ENCODE peak calls at places on chromosome 4, in eight cellular contexts. Y is endothelial cell of umbilical vein, H is GM12878, D is breast epithelium, C is stomach, M is HCT116, X is H1, L is transverse colon. W is an unnamed sample. For H3K4me1, the result is how much of the 10 kb centered on the place peaks cover.

GRCh38 chr4:165464813-165465381 is 86.1 kb downstream of the CPE start:
- DNase-seq in L (no peak), X (no peak), D (no peak), Y (peak), M (no peak), H (no peak), C (no peak), W (no peak)

GRCh38 chr4:82430193-82431025 is at the start of the genes ENOPH1 and HNRNPDL:
- DNase-seq in M (peak), D (peak), Y (peak), X (peak), L (peak), H (peak), C (peak), W (peak)

GRCh38 chr4:16745009-16745408 is 153.4 kb downstream of the LDB2 start:
- DNase-seq in X (no peak), Y (no peak), L (no peak), H (no peak), M (no peak), C (no peak), D (no peak), W (no peak)

GRCh38 chr4:8725845-8726244 is 133.3 kb downstream of the CPZ start:
- DNase-seq in Y (no peak), D (no peak), X (no peak), L (no peak), C (peak), H (no peak), M (no peak), W (peak)

GRCh38 chr4:140609548-140610425 is 41.0 kb upstream of the UCP1 start:
- DNase-seq in C (no peak), Y (peak), L (no peak), D (no peak), H (peak), M (peak), X (no peak), W (no peak)

GRCh38 chr4:7206856-7207567 is 14.7 kb downstream of the SORCS2 start:
- DNase-seq in X (no peak), H (no peak), D (peak), Y (peak), M (no peak), L (peak), C (peak), W (peak)

GRCh38 chr4:129344058-129344457 is 248.1 kb downstream of the C4orf33 start:
- DNase-seq in Y (peak), C (no peak), X (no peak), L (peak), H (no peak), M (peak), D (no peak), W (no peak)

GRCh38 chr4:83358410-83358809 is 23.8 kb upstream of the HPSE start:
- DNase-seq in Y (peak), X (no peak), M (no peak), H (no peak), C (no peak), D (no peak), L (no peak), W (no peak)

GRCh38 chr4:43765514-43765913 is 683.1 kb downstream of the KCTD8 start:
- DNase-seq in C (no peak), H (no peak), Y (no peak), L (no peak), M (no peak), X (no peak), D (no peak), W (no peak)

GRCh38 chr4:55635760-55636621 is at the start of gene NMU:
- DNase-seq in M (peak), X (no peak), Y (peak), L (peak), H (no peak), D (no peak), C (peak), W (no peak)

GRCh38 chr4:44016582-44017421 is 431.8 kb downstream of the KCTD8 start:
- DNase-seq in X (no peak), H (no peak), D (no peak), Y (no peak), L (no peak), M (no peak), C (no peak), W (no peak)

GRCh38 chr4:150038335-150039076 is 39.7 kb upstream of the DCLK2 start:
- DNase-seq in Y (no peak), L (no peak), M (no peak), D (no peak), H (peak), X (no peak), C (no peak), W (no peak)

GRCh38 chr4:125801924-125802323 is 487.2 kb downstream of the FAT4 start:
- DNase-seq in Y (no peak), C (no peak), M (no peak), X (no peak), D (no peak), H (no peak), L (no peak), W (no peak)

GRCh38 chr4:79913581-79913980 is 159.4 kb downstream of the ANTXR2 start:
- DNase-seq in H (no peak), L (no peak), D (no peak), Y (no peak), C (no peak), M (no peak), X (no peak), W (no peak)

GRCh38 chr4:26223160-26223559 is 97.7 kb upstream of the RBPJ start:
- DNase-seq in Y (no peak), D (no peak), H (no peak), X (no peak), C (no peak), L (no peak), M (no peak), W (no peak)

GRCh38 chr4:111399523-111400135 is 745.6 kb upstream of the FAM241A start:
- DNase-seq in Y (no peak), C (no peak), L (no peak), X (no peak), H (no peak), D (no peak), M (no peak), W (no peak)

GRCh38 chr4:98744372-98745150 is 86.2 kb upstream of the TSPAN5 start:
- DNase-seq in M (no peak), D (no peak), H (no peak), X (no peak), L (no peak), C (no peak), Y (peak), W (no peak)

GRCh38 chr4:2484169-2484568 is 15.3 kb downstream of the RNF4 start:
- DNase-seq in H (no peak), M (no peak), C (no peak), X (no peak), Y (no peak), D (no peak), L (no peak), W (no peak)

GRCh38 chr4:152516156-152516555 is 19.7 kb downstream of the FBXW7 start:
- DNase-seq in H (no peak), X (no peak), C (no peak), D (no peak), M (no peak), Y (no peak), L (no peak), W (no peak)

GRCh38 chr4:3071811-3072210 is 2.5 kb downstream of the HTT-AS start:
- DNase-seq in H (no peak), M (no peak), Y (no peak), X (no peak), C (no peak), L (no peak), D (no peak), W (no peak)

GRCh38 chr4:24007740-24008348 is 118.0 kb upstream of the PPARGC1A start:
- DNase-seq in H (no peak), M (no peak), D (no peak), L (no peak), Y (no peak), C (no peak), X (no peak), W (no peak)

GRCh38 chr4:42352049-42352448 is 45.2 kb upstream of the SHISA3 start:
- DNase-seq in H (no peak), L (no peak), C (no peak), D (no peak), X (no peak), M (no peak), Y (no peak), W (no peak)

GRCh38 chr4:25817059-25817681 is 45.6 kb downstream of the SEL1L3 start:
- DNase-seq in C (no peak), M (no peak), L (no peak), Y (no peak), X (no peak), H (no peak), D (no peak), W (no peak)

GRCh38 chr4:151432654-151433053 is 23.7 kb downstream of the FHIP1A start:
- DNase-seq in H (no peak), D (no peak), X (no peak), Y (no peak), L (no peak), M (no peak), C (no peak), W (no peak)
- H3K4me1 ChIP-seq in H (under half), D (under half), X (under half), Y (under half), L (under half), M (under half), C (under half), W (under half)

DNA sequence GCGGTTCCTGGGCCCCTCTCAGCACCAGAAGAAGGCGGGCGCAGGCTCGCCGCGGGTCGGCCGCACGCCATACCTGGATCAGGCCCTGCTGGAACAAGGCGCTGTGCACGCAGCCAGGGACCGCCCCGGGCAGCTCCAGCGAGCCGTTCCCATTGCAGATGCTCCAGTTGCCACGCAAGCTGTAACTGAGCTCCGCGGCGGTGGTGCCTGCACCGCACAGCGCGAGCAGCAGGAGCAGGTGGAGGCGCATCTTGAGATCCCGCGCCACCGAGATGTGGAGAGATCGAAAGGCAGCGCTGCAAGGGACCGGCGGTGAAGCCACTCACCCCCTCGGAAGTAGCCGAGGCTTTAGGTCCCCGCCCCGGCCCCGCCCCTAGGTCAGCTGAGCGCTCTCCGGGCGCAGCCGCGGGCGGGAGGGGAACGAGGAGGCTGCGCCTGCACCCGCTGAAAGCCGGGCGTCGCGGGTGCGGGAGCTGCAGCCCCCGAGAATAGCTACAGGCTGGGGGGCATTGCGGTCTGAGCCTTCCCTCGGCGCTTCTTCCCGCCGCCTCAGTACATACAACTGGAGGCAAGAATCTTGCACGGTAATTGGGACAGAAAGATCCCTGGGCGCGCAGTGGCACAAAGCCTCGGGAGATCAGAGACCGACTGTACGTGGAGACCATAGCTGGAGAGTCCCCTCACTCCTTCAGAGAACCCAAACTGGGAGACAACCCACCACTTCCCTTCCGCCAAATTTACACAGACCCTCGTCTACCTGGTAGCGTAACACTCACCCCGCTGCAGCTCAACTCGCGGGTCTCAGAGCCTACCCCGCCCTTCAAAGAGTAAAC is at the start of gene MANBA:
- DNase-seq in C (peak), M (peak), L (peak), H (no peak), Y (peak), D (peak), X (peak), W (peak)
- TF ChIP-seq POLR2A in C (no peak), M (peak), L (peak), H (peak), Y (peak), D (no peak), X (peak), W (no peak)

DNA sequence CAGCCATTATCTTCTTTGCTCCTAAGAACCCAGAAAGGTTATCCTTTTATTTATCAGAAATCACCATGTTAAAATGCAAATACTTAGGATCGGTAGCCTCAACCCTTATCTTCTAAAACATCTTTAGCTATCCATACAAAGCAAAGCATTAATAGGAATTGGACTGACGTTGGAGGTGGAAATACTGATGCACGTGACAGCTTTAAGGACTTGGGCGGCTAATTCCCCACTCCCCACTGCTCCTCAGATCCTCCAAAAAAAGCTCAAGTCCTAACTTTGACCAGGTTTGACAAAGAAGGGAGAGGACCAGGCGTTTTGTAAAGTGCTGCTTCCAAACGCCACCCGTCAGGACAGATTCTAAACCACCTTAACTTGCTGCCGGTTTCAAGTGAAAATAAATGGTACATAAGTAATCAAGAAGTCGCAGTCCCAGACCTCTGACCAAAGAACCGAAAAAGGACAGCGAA is 496 bp upstream of the SPCS3 start:
- DNase-seq in X (no peak), C (no peak), L (no peak), M (no peak), Y (no peak), H (no peak), D (no peak), W (no peak)
- TF ChIP-seq POLR2AphosphoS5 in X (no peak), C (no peak), L (no peak), M (no peak), Y (no peak), H (no peak), D (no peak), W (no peak)

GRCh38 chr4:143395054-143395453 is 58.4 kb downstream of the GAB1 start:
- DNase-seq in H (no peak), Y (no peak), D (no peak), C (no peak), X (no peak), M (no peak), L (no peak), W (no peak)
- H3K4me1 ChIP-seq in H (under half), Y (under half), D (under half), C (half or more), X (under half), M (under half), L (under half), W (under half)

DNA sequence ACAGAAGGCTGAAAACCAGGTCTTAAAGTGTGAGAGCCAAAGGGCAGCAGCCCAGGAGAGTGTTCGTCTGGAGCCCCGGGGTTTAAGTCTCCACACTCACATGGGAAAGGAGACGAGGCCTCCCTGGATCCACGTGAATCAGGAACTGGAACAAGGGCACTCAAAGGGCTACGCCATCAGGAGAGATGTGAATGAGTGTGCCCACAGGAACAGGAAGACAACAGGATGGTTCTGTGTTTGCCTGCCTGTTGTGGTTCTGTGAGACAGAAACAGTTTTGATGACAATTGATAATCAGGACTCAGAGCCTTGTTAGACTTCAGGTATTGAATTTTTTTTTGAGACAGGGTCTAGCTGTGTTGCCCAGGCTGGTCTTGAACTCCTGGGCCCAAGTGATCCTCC is 4.9 kb upstream of the CTBP1 start:
- DNase-seq in Y (no peak), H (no peak), D (no peak), C (no peak), L (no peak), M (no peak), X (no peak), W (no peak)
- TF ChIP-seq POLR2A in Y (no peak), H (no peak), D (no peak), C (no peak), L (no peak), M (no peak), X (no peak), W (no peak)

GRCh38 chr4:77037736-77038135 is 38.1 kb downstream of the CCNI start:
- DNase-seq in L (no peak), D (no peak), X (no peak), Y (no peak), H (no peak), C (no peak), M (no peak), W (no peak)

GRCh38 chr4:77036206-77036605 is 39.6 kb downstream of the CCNI start:
- DNase-seq in D (peak), H (no peak), M (no peak), L (no peak), X (no peak), C (no peak), Y (no peak), W (no peak)

GRCh38 chr4:77040856-77041576 is 34.8 kb downstream of the CCNI start:
- DNase-seq in M (no peak), H (no peak), X (no peak), D (no peak), L (no peak), C (no peak), Y (no peak), W (no peak)

GRCh38 chr4:77043507-77044131 is 32.2 kb downstream of the CCNI start:
- DNase-seq in H (no peak), L (no peak), Y (no peak), C (no peak), M (no peak), X (no peak), D (no peak), W (no peak)

DNA sequence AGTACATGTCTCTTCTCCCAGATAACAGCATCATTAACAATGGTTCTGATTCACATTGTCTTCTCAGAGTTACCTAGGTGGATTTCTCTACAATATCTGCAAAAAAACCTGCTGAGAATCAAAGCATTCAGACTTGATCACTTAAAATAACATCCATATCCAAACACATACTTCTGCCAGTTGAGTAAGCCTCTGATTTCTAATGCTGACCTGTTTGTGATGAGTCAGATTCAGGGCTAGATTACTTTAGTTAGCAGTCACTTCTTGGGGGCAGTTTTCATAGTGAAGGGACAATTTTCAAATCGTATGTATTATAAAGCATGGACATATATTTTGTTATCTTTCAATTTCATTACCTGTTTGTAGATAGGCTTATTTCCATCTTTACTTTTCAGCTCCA is 35.5 kb downstream of the CCNI start:
- DNase-seq in D (no peak), L (no peak), M (no peak), Y (peak), X (no peak), C (no peak), H (no peak), W (no peak)
- TF ChIP-seq POLR2AphosphoS5 in D (no peak), L (no peak), M (no peak), Y (peak), X (no peak), C (no peak), H (no peak), W (no peak)

GRCh38 chr4:37663552-37663951 is 22.6 kb downstream of the RELL1 start:
- DNase-seq in L (no peak), X (no peak), H (no peak), Y (no peak), M (no peak), C (no peak), D (no peak), W (no peak)

GRCh38 chr4:37661643-37662221 is 24.4 kb downstream of the RELL1 start:
- DNase-seq in X (no peak), H (no peak), M (no peak), L (no peak), C (no peak), Y (peak), D (no peak), W (no peak)

GRCh38 chr4:37662306-37662705 is 23.9 kb downstream of the RELL1 start:
- DNase-seq in Y (no peak), H (no peak), M (no peak), X (no peak), L (no peak), D (no peak), C (no peak), W (no peak)

GRCh38 chr4:37664696-37665095 is 21.5 kb downstream of the RELL1 start:
- DNase-seq in X (no peak), Y (no peak), L (no peak), C (no peak), H (no peak), M (no peak), D (no peak), W (no peak)

GRCh38 chr4:37662861-37663390 is 23.2 kb downstream of the RELL1 start:
- DNase-seq in Y (no peak), H (no peak), M (no peak), L (no peak), D (no peak), C (no peak), X (no peak), W (no peak)
- H3K4me1 ChIP-seq in Y (half or more), H (under half), M (under half), L (half or more), D (under half), C (half or more), X (under half), W (half or more)

GRCh38 chr4:109559625-109559982 is 442 bp upstream of the MCUB start:
- DNase-seq in Y (no peak), H (no peak), D (no peak), C (no peak), X (no peak), M (no peak), L (peak), W (no peak)

GRCh38 chr4:109562457-109563237 is 2.6 kb downstream of the MCUB start:
- DNase-seq in C (no peak), M (no peak), Y (no peak), X (no peak), L (no peak), D (no peak), H (no peak), W (no peak)

GRCh38 chr4:109560687-109561452 is 824 bp downstream of the MCUB start:
- DNase-seq in C (no peak), M (no peak), H (peak), X (no peak), Y (peak), L (peak), D (peak), W (peak)

GRCh38 chr4:109557433-109557832 is 2.6 kb upstream of the MCUB start:
- DNase-seq in C (no peak), D (no peak), X (no peak), L (no peak), M (no peak), Y (no peak), H (no peak), W (no peak)

GRCh38 chr4:109559983-109560686 is at the start of gene MCUB:
- DNase-seq in M (peak), H (peak), X (peak), L (peak), Y (peak), C (peak), D (peak), W (peak)
- TF ChIP-seq POLR2A in M (no peak), H (peak), X (peak), L (peak), Y (no peak), C (no peak), D (no peak), W (peak)